ENCODE peak calls at places on chromosome 14, in five cellular contexts. C is HepG2, U is GM12878, B is NT2/D1, O is HEK293T. G is an unnamed sample.

GRCh38 chr14:65997350-65997749 is 488.8 kb upstream of the CCDC196 start:
- DNase-seq in C (no peak), U (no peak), B (no peak), O (no peak), G (no peak)

GRCh38 chr14:102540310-102541028 is 30.9 kb upstream of the ANKRD9 start:
- DNase-seq in C (peak), U (no peak), B (no peak), O (no peak), G (no peak)

GRCh38 chr14:99590746-99591555 is 13.1 kb downstream of the CCDC85C start:
- DNase-seq in C (no peak), U (no peak), B (no peak), O (no peak), G (no peak)

GRCh38 chr14:24612186-24612585 is 2.7 kb upstream of the GZMH start:
- DNase-seq in C (peak), U (no peak), B (no peak), O (no peak), G (no peak)

GRCh38 chr14:25150934-25151790 is 101.2 kb upstream of the STXBP6 start:
- DNase-seq in C (peak), U (peak), B (no peak), O (peak), G (no peak)

GRCh38 chr14:62692490-62693106 is 352.7 kb downstream of the KCNH5 start:
- DNase-seq in C (peak), U (no peak), B (no peak), O (no peak), G (no peak)

GRCh38 chr14:66495214-66496098 is 9.3 kb downstream of the CCDC196 start:
- DNase-seq in C (peak), U (peak), B (peak), O (peak), G (no peak)

GRCh38 chr14:93676416-93676958 is 111.8 kb downstream of the PRIMA1 start:
- DNase-seq in C (no peak), U (no peak), B (no peak), O (no peak), G (no peak)

GRCh38 chr14:75404843-75405242 is 23.0 kb upstream of the JDP2 start:
- DNase-seq in C (no peak), U (no peak), B (no peak), O (no peak), G (no peak)

GRCh38 chr14:51370758-51371386 is 130.8 kb downstream of the TMX1 start:
- DNase-seq in C (no peak), U (no peak), B (no peak), O (no peak), G (no peak)

GRCh38 chr14:25006961-25007795 is 42.8 kb downstream of the STXBP6 start:
- DNase-seq in C (peak), U (no peak), B (no peak), O (peak), G (no peak)

GRCh38 chr14:59583755-59584154 is 7.1 kb upstream of the CCDC175 start:
- DNase-seq in C (no peak), U (no peak), B (no peak), O (peak), G (no peak)

GRCh38 chr14:76985540-76986260 is 42.8 kb downstream of the IRF2BPL start:
- DNase-seq in C (no peak), U (no peak), B (no peak), O (no peak), G (peak)

GRCh38 chr14:68165274-68165843 is 345.8 kb downstream of the RAD51B start:
- DNase-seq in C (no peak), U (no peak), B (no peak), O (no peak), G (no peak)

GRCh38 chr14:82951171-82951570 is 1417.5 kb upstream of the SEL1L start:
- DNase-seq in C (no peak), U (no peak), B (peak), O (no peak), G (no peak)

GRCh38 chr14:92440345-92441003 is 73.1 kb upstream of the RIN3 start:
- DNase-seq in C (no peak), U (no peak), B (no peak), O (no peak), G (no peak)

GRCh38 chr14:68843471-68844209 is 50.8 kb upstream of the ZFP36L1 start:
- DNase-seq in C (no peak), U (no peak), B (peak), O (peak), G (peak)

GRCh38 chr14:58131386-58131785 is 20.6 kb downstream of the ARMH4 start:
- DNase-seq in C (peak), U (no peak), B (no peak), O (no peak), G (no peak)

GRCh38 chr14:98953544-98954346 is 318.3 kb downstream of the BCL11B start:
- DNase-seq in C (no peak), U (no peak), B (no peak), O (no peak), G (no peak)

GRCh38 chr14:101234588-101234937 is 326.7 kb upstream of the DIO3 start:
- DNase-seq in C (no peak), U (no peak), B (no peak), O (no peak), G (no peak)

GRCh38 chr14:92704821-92705220 is 43.6 kb downstream of the LGMN start:
- DNase-seq in C (no peak), U (no peak), B (no peak), O (no peak), G (no peak)

GRCh38 chr14:76073732-76074131 is 78.0 kb upstream of the GPATCH2L start:
- DNase-seq in C (no peak), U (no peak), B (no peak), O (no peak), G (no peak)

GRCh38 chr14:83470466-83470865 is 1936.8 kb upstream of the SEL1L start:
- DNase-seq in C (no peak), U (no peak), B (no peak), O (no peak), G (no peak)

GRCh38 chr14:101557321-101557695 is 4.0 kb upstream of the DIO3 start:
- DNase-seq in C (no peak), U (no peak), B (no peak), O (no peak), G (no peak)

GRCh38 chr14:69204753-69205152 is 13.5 kb downstream of the EXD2 start:
- DNase-seq in C (no peak), U (no peak), B (no peak), O (no peak), G (no peak)

GRCh38 chr14:24353551-24354529 is 14.0 kb upstream of the RIPK3 start:
- DNase-seq in C (peak), U (no peak), B (no peak), O (no peak), G (no peak)

GRCh38 chr14:69354383-69355154 is 43.5 kb downstream of the ERH start:
- DNase-seq in C (peak), U (peak), B (no peak), O (no peak), G (no peak)

GRCh38 chr14:95468416-95469133 is 47.9 kb downstream of the SYNE3 start:
- DNase-seq in C (peak), U (no peak), B (no peak), O (no peak), G (no peak)

GRCh38 chr14:50910495-50911420 is 33.5 kb downstream of the PYGL start:
- DNase-seq in C (no peak), U (no peak), B (peak), O (no peak), G (no peak)

GRCh38 chr14:102778616-102779351 is 1.5 kb downstream of the TRAF3 start:
- DNase-seq in C (no peak), U (no peak), B (no peak), O (no peak), G (no peak)

GRCh38 chr14:76829650-76830421 is 3.6 kb downstream of the LRRC74A start:
- DNase-seq in C (peak), U (no peak), B (no peak), O (no peak), G (no peak)

GRCh38 chr14:64095620-64096019 is 198.6 kb downstream of the ESR2 start:
- DNase-seq in C (no peak), U (no peak), B (no peak), O (no peak), G (no peak)

GRCh38 chr14:90785474-90785873 is 30.8 kb downstream of the TTC7B start:
- DNase-seq in C (no peak), U (no peak), B (no peak), O (peak), G (no peak)

GRCh38 chr14:55071870-55072640 is 20.6 kb downstream of the MAPK1IP1L start:
- DNase-seq in C (no peak), U (peak), B (no peak), O (no peak), G (no peak)

GRCh38 chr14:93764211-93764659 is 24.1 kb downstream of the PRIMA1 start:
- DNase-seq in C (no peak), U (no peak), B (no peak), O (no peak), G (no peak)

GRCh38 chr14:49461529-49462401 is 124.4 kb downstream of the RPS29 start:
- DNase-seq in C (peak), U (peak), B (peak), O (peak), G (no peak)

GRCh38 chr14:20618328-20618749 is 23.2 kb downstream of the OR6S1 start:
- DNase-seq in C (no peak), U (no peak), B (no peak), O (no peak), G (no peak)

DNA sequence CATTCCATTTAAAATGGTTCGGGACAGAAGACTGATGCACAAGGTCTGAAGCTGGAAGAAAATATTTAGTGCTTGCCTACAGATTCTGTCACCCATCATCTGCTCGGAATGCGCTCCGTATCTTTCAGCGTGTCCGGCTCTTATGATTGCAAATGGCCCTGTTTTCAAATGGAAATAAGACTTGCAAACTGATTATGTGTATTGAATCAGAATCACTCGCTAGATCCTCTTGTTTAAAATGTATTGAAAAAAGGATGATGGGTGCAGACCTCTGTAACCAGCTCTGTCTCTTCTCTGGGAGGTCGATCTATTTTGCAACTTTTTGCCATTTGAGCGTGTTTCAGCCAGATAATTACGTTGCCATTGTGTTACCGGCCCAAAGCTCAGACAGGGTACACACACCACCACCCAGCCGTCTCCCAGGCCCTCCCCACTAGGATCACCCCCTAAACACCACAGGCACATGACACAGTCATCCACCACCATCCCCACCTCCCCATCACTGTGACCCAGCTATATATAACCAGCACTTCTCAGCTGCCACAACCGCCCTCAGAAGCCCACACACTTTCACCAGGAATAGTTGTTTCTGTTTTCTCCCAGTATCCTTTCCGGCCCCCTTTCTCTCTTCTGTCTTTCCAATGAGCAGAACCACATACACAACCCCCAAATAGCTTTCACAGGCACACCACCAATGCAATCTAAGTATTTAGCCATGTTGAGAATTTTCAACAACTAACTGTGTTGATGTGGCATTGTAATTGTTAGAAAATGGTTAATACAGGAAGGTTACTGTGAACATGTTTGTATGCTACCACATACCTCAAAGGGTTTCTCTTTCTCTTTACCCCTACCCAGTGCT is 10.7 kb downstream of the NKX2-1 start:
- DNase-seq in C (no peak), U (no peak), B (no peak), O (no peak), G (no peak)
- TF ChIP-seq SUZ12 in C (no peak), U (no peak), B (no peak), O (no peak), G (peak)

GRCh38 chr14:73287071-73287470 is 49.8 kb downstream of the PAPLN start:
- DNase-seq in C (no peak), U (no peak), B (no peak), O (no peak), G (no peak)
- TF ChIP-seq SUZ12 in C (no peak), U (no peak), B (no peak), O (no peak), G (no peak)

DNA sequence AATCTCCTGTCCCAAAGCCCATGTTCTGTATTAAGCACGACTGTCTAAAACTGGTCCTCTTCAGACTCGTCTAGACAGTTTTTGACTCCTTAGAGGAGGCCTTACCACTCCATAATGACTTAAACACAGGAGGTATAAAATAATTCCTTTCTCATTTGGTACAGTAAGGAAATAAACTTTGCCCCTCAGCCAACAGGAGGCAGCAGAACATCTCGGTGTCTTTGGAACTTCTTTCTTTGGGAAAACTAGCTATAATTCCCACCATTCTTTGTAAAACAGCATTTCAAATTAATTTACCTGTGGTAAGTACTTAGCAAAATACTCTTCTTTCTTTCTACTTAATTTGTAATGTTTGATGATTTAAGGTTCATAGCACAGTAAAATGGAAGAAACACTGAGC is 292.7 kb upstream of the G2E3 start:
- DNase-seq in C (no peak), U (no peak), B (no peak), O (no peak), G (no peak)
- TF ChIP-seq SUZ12 in C (no peak), U (no peak), B (no peak), O (no peak), G (no peak)

DNA sequence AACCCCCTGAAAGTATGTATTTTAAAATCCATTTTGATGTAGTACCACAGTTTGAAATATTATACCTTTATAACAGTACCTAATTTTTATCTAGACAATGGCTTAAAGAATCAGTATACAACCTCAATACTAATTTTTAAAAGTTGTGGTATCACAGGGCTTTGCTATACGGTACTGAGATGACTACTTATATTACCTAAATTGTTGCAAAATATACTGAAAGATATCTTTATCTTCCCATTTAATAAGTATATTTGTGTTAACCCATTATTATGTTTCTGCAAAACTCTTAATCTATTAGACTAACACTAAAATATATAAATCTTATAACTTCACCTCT is 67.1 kb downstream of the RALGAPA1 start:
- DNase-seq in C (no peak), U (no peak), B (no peak), O (no peak), G (no peak)
- TF ChIP-seq SUZ12 in C (no peak), U (no peak), B (no peak), O (no peak), G (no peak)

DNA sequence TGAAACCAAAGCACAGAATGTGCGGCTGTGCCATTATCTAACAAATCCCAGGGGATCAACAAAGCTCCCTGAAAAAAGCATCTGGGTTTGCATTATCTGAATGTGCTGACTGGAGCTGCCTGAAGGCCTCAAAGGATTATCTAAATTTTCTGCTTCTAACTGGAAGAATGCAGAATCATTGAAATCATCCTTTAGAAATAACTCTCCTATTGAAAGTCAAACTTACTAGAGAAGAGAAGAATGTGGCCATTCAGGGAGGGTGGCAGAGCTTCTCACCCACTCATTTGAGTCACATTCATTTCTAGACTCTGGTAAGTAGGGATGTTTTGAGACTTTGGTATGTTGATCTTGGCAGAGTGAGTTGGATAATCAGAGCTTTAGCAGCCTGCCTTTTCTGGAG is 220.6 kb upstream of the RGS6 start:
- DNase-seq in C (no peak), U (no peak), B (peak), O (no peak), G (no peak)
- TF ChIP-seq SUZ12 in C (no peak), U (no peak), B (no peak), O (no peak), G (no peak)

DNA sequence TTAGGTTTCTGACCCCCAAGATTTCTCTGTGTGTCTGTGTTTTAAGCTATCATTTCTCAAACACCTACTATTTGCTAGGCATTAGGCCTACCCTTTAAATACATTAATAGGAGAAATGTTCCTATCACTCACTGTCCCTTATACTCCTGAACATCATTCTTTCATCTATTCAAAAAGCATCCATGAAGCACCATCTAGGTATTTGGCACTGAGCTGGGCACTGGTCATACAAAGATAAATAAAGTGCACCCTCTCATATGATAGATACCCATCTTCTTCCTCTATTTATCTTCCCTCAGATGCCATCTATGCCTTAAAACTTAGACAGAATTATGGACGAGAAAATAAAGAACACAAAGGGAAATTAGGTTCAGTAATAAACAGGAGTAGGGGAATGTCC is 20.4 kb downstream of the SIX1 start:
- DNase-seq in C (no peak), U (no peak), B (no peak), O (no peak), G (no peak)
- TF ChIP-seq SUZ12 in C (no peak), U (no peak), B (no peak), O (no peak), G (no peak)

G was measured in H1.